ENCODE peak calls at places on chromosomes 7 and 10, in ten cellular contexts. S is NCI-H1092; N is CD8-positive, alpha-beta memory T cell; L is NCI-H82; Q is colonic mucosa; Z is NCI-H748 treated with DMSO at 0.1 percent for 48 hours; I is substantia nigra; T is NCI-H1436 treated with DMSO at 0.1 percent for 48 hours; P is lower leg skin; J is activated CD4-positive, alpha-beta T cell treated with anti-CD3 and anti-CD28 coated beads, Interleukin-2, amount 50 U/mL, for 1 hour. F is an unnamed sample.
A peak's percentile ranks its signal among the peaks of the same experiment; 100 is the strongest.

GRCh38 chr7:108659867-108660266 is 90.2 kb downstream of the DNAJB9 start:
- DNase-seq in S (no peak), N (no peak), L (no peak), Q (no peak), Z (no peak), I (no peak), T (no peak), P (no peak), J (no peak), F (no peak)

GRCh38 chr7:141590666-141591065 is 39.5 kb downstream of the AGK start:
- DNase-seq in S (no peak), N (no peak), L (no peak), Q (no peak), Z (no peak), I (no peak), T (no peak), P (no peak), J (no peak), F (no peak)

GRCh38 chr7:110600983-110601382 is 489.9 kb upstream of the LRRN3 start:
- DNase-seq in S (peak; percentile 63), N (no peak), L (no peak), Q (no peak), Z (peak; percentile 27), I (no peak), T (peak; percentile 10), P (no peak), J (no peak), F (no peak)

GRCh38 chr7:17061443-17061842 is 179.7 kb upstream of the AGR3 start:
- DNase-seq in S (no peak), N (no peak), L (no peak), Q (no peak), Z (no peak), I (no peak), T (no peak), P (no peak), J (no peak), F (no peak)

GRCh38 chr10:75466886-75467285 is 35.5 kb downstream of the LRMDA start:
- DNase-seq in S (no peak), N (no peak), L (no peak), Q (no peak), Z (no peak), I (no peak), T (no peak), P (no peak), J (no peak), F (no peak)

GRCh38 chr7:79176859-79177477 is 276.5 kb downstream of the MAGI2 start:
- DNase-seq in S (peak; percentile 31), N (no peak), L (peak; percentile 70), Q (no peak), Z (peak; percentile 51), I (no peak), T (no peak), P (no peak), J (no peak), F (no peak)

GRCh38 chr7:33805630-33806233 is 99.6 kb upstream of the BMPER start:
- DNase-seq in S (no peak), N (no peak), L (no peak), Q (no peak), Z (no peak), I (no peak), T (no peak), P (no peak), J (no peak), F (no peak)

GRCh38 chr7:86313842-86314241 is 329.9 kb upstream of the GRM3 start:
- DNase-seq in S (no peak), N (no peak), L (no peak), Q (no peak), Z (no peak), I (no peak), T (no peak), P (no peak), J (no peak), F (no peak)

GRCh38 chr10:35600193-35600592 is 4.9 kb upstream of the GJD4 start:
- DNase-seq in S (no peak), N (no peak), L (peak; percentile 2), Q (no peak), Z (no peak), I (no peak), T (no peak), P (no peak), J (no peak), F (no peak)

GRCh38 chr7:87505557-87506242 is 30.2 kb upstream of the ABCB4 start:
- DNase-seq in S (no peak), N (no peak), L (peak; percentile 7), Q (no peak), Z (no peak), I (no peak), T (no peak), P (no peak), J (no peak), F (no peak)

GRCh38 chr7:102080003-102080361 is 206.7 kb upstream of the SH2B2 start:
- DNase-seq in S (no peak), N (no peak), L (no peak), Q (peak; percentile 13), Z (no peak), I (peak; percentile 31), T (no peak), P (peak; percentile 57), J (no peak), F (no peak)

GRCh38 chr10:129971381-129972144 is 7.5 kb upstream of the EBF3 start:
- DNase-seq in S (no peak), N (no peak), L (peak; percentile 73), Q (peak; percentile 53), Z (peak; percentile 30), I (no peak), T (no peak), P (no peak), J (no peak), F (no peak)

GRCh38 chr7:151374726-151375125 is 33.1 kb downstream of the NUB1 start:
- DNase-seq in S (no peak), N (no peak), L (no peak), Q (no peak), Z (no peak), I (no peak), T (no peak), P (peak; percentile 78), J (no peak), F (peak; percentile 68)

GRCh38 chr10:49131507-49132385 is 2.1 kb downstream of the FAM170B start:
- DNase-seq in S (no peak), N (no peak), L (no peak), Q (no peak), Z (no peak), I (no peak), T (no peak), P (peak; percentile 79), J (no peak), F (peak; percentile 57)

GRCh38 chr10:31317652-31318381 is 1.2 kb upstream of the ZEB1 start:
- DNase-seq in S (no peak), N (no peak), L (no peak), Q (no peak), Z (no peak), I (no peak), T (no peak), P (no peak), J (peak; percentile 72), F (no peak)

GRCh38 chr7:22663721-22664120 is 63.3 kb upstream of the IL6 start:
- DNase-seq in S (no peak), N (no peak), L (no peak), Q (no peak), Z (no peak), I (no peak), T (no peak), P (no peak), J (no peak), F (no peak)

GRCh38 chr10:65194131-65194530 is 1672.9 kb downstream of the REEP3 start:
- DNase-seq in S (no peak), N (no peak), L (no peak), Q (no peak), Z (no peak), I (no peak), T (no peak), P (no peak), J (no peak), F (no peak)

GRCh38 chr7:45077579-45077978 is 11.2 kb downstream of the NACAD start:
- DNase-seq in S (no peak), N (no peak), L (no peak), Q (no peak), Z (no peak), I (no peak), T (no peak), P (no peak), J (no peak), F (no peak)

GRCh38 chr7:27175005-27175625 is 995 bp upstream of the HOXA10 start:
- DNase-seq in S (no peak), N (no peak), L (no peak), Q (peak; percentile 90), Z (no peak), I (no peak), T (no peak), P (peak; percentile 90), J (no peak), F (no peak)

GRCh38 chr7:214410-215212 is 22.2 kb downstream of the FAM20C start:
- DNase-seq in S (no peak), N (no peak), L (no peak), Q (no peak), Z (no peak), I (no peak), T (no peak), P (no peak), J (no peak), F (no peak)

GRCh38 chr10:130805635-130806030 is 505.9 kb downstream of the TCERG1L start:
- DNase-seq in S (no peak), N (no peak), L (no peak), Q (no peak), Z (no peak), I (no peak), T (no peak), P (peak; percentile 23), J (no peak), F (peak; percentile 59)

GRCh38 chr7:68176974-68177373 is 1180.3 kb downstream of the TYW1 start:
- DNase-seq in S (peak; percentile 79), N (no peak), L (peak; percentile 91), Q (peak; percentile 17), Z (peak; percentile 93), I (peak; percentile 1), T (peak; percentile 17), P (peak; percentile 75), J (no peak), F (peak; percentile 57)

GRCh38 chr10:17144757-17145156 is 15.1 kb upstream of the CUBN start:
- DNase-seq in S (no peak), N (no peak), L (no peak), Q (no peak), Z (no peak), I (no peak), T (no peak), P (no peak), J (no peak), F (no peak)

GRCh38 chr7:4234498-4234855 is 447.6 kb upstream of the FOXK1 start:
- DNase-seq in S (no peak), N (no peak), L (no peak), Q (no peak), Z (no peak), I (no peak), T (no peak), P (peak; percentile 78), J (no peak), F (no peak)

GRCh38 chr10:89367529-89367928 is 10.3 kb upstream of the IFIT1B start:
- DNase-seq in S (no peak), N (peak; percentile 39), L (no peak), Q (no peak), Z (peak; percentile 50), I (no peak), T (peak; percentile 40), P (no peak), J (no peak), F (no peak)

GRCh38 chr10:80513106-80513505 is 24.6 kb upstream of the SH2D4B start:
- DNase-seq in S (no peak), N (no peak), L (no peak), Q (no peak), Z (no peak), I (no peak), T (no peak), P (no peak), J (no peak), F (no peak)

GRCh38 chr10:13608246-13608853 is 21.6 kb downstream of the PRPF18 start:
- DNase-seq in S (no peak), N (no peak), L (no peak), Q (no peak), Z (no peak), I (no peak), T (no peak), P (no peak), J (no peak), F (no peak)

GRCh38 chr10:55200020-55200419 is 399.0 kb upstream of the PCDH15 start:
- DNase-seq in S (no peak), N (no peak), L (no peak), Q (no peak), Z (no peak), I (no peak), T (no peak), P (peak; percentile 53), J (no peak), F (no peak)

F was measured in coronary artery.